ENCODE peak calls at places on chromosomes 16 and 17, in seven cellular contexts. A is SK-N-SH, M is OCI-LY7, D is GM23338, W is A549, O is neuronal stem cell, N is K562. T is an unnamed sample.

GRCh38 chr17:70848785-70849184 is 679.5 kb downstream of the KCNJ2 start:
- DNase-seq in A (no peak), M (no peak), D (no peak), W (no peak), O (no peak), N (no peak), T (peak; percentile 74)

GRCh38 chr17:7080445-7081041 is 492 bp upstream of the CLEC10A start:
- DNase-seq in A (no peak), M (no peak), D (no peak), W (no peak), O (no peak), N (no peak), T (no peak)

GRCh38 chr17:2050246-2050866 is 4.5 kb upstream of the HIC1 start:
- DNase-seq in A (peak; percentile 94), M (peak; percentile 37), D (peak; percentile 74), W (peak; percentile 85), O (peak; percentile 76), N (peak; percentile 83), T (peak; percentile 45)

GRCh38 chr16:57684626-57685358 is 9.8 kb upstream of the DRC7 start:
- DNase-seq in A (no peak), M (no peak), D (no peak), W (no peak), O (no peak), N (no peak), T (no peak)

GRCh38 chr16:65309294-65309850 is 187.5 kb upstream of the CDH11 start:
- DNase-seq in A (peak; percentile 15), M (no peak), D (no peak), W (no peak), O (no peak), N (no peak), T (no peak)

GRCh38 chr17:40611840-40612509 is 35.6 kb downstream of the SMARCE1 start:
- DNase-seq in A (no peak), M (no peak), D (no peak), W (no peak), O (no peak), N (no peak), T (no peak)

GRCh38 chr17:7903154-7904103 is 12.7 kb downstream of the RNF227 start:
- DNase-seq in A (no peak), M (no peak), D (no peak), W (no peak), O (no peak), N (no peak), T (peak; percentile 19)

GRCh38 chr16:86355114-86355513 is 155.2 kb upstream of the FOXF1 start:
- DNase-seq in A (no peak), M (no peak), D (no peak), W (no peak), O (no peak), N (no peak), T (no peak)

GRCh38 chr17:16463341-16464000 is 28.5 kb downstream of the LRRC75A start:
- DNase-seq in A (peak; percentile 95), M (no peak), D (peak; percentile 66), W (peak; percentile 62), O (no peak), N (no peak), T (peak; percentile 28)

GRCh38 chr17:14204084-14204483 is 32.6 kb downstream of the CDRT15 start:
- DNase-seq in A (no peak), M (no peak), D (no peak), W (no peak), O (no peak), N (peak; percentile 36), T (no peak)

GRCh38 chr17:60108712-60109111 is 30.0 kb upstream of the HEATR6 start:
- DNase-seq in A (no peak), M (no peak), D (no peak), W (no peak), O (no peak), N (no peak), T (no peak)

DNA sequence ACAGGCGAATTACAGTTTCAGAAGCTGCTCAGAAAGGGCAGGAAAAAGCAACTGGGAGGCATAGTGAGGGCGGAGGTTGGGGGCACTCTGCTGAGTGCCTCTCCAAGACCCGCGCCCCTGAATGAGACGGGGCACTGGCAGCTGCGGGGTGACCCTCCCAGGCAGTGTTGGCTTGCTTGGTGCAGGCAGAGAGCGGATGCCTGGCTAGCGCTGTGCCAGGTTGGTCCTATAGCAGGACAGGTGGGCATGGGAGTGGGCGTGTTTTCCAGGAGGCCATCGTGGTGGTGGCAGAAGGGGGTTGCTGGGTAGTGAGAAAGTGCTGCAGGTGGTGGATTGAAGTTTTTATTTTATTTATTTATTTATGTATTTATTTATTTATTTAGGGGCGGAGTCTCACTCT is 16.0 kb upstream of the SBK1 start:
- DNase-seq in A (no peak), M (no peak), D (no peak), W (no peak), O (no peak), N (no peak), T (no peak)
- H3K4me2 ChIP-seq in A (no peak overlapping the region), M (no peak overlapping the region), D (no peak overlapping the region), W (no peak overlapping the region), O (no peak overlapping the region), N (no peak overlapping the region), T (no peak overlapping the region)

GRCh38 chr17:57442401-57442823 is 186.1 kb downstream of the MSI2 start:
- DNase-seq in A (no peak), M (no peak), D (no peak), W (no peak), O (no peak), N (no peak), T (no peak)
- H3K4me2 ChIP-seq in A (no peak overlapping the region), M (peak overlapping the region; percentile 59), D (no peak overlapping the region), W (no peak overlapping the region), O (no peak overlapping the region), N (no peak overlapping the region), T (no peak overlapping the region)

GRCh38 chr17:72361892-72362291 is 241.1 kb downstream of the SOX9 start:
- DNase-seq in A (no peak), M (no peak), D (no peak), W (no peak), O (no peak), N (no peak), T (peak; percentile 74)

GRCh38 chr17:72363336-72363620 is 242.5 kb downstream of the SOX9 start:
- DNase-seq in A (peak; percentile 83), M (no peak), D (no peak), W (no peak), O (no peak), N (no peak), T (no peak)

GRCh38 chr17:72360386-72360940 is 239.6 kb downstream of the SOX9 start:
- DNase-seq in A (no peak), M (no peak), D (no peak), W (no peak), O (no peak), N (no peak), T (no peak)

GRCh38 chr17:72359811-72360210 is 239.0 kb downstream of the SOX9 start:
- DNase-seq in A (no peak), M (no peak), D (no peak), W (no peak), O (no peak), N (no peak), T (peak; percentile 25)

GRCh38 chr17:72362466-72363335 is 241.9 kb downstream of the SOX9 start:
- DNase-seq in A (no peak), M (no peak), D (no peak), W (peak; percentile 55), O (no peak), N (no peak), T (peak; percentile 97)
- H3K4me2 ChIP-seq in A (peak overlapping the region; percentile 25), M (no peak overlapping the region), D (no peak overlapping the region), W (peak overlapping the region; percentile 57), O (no peak overlapping the region), N (no peak overlapping the region), T (peak overlapping the region; percentile 59)

DNA sequence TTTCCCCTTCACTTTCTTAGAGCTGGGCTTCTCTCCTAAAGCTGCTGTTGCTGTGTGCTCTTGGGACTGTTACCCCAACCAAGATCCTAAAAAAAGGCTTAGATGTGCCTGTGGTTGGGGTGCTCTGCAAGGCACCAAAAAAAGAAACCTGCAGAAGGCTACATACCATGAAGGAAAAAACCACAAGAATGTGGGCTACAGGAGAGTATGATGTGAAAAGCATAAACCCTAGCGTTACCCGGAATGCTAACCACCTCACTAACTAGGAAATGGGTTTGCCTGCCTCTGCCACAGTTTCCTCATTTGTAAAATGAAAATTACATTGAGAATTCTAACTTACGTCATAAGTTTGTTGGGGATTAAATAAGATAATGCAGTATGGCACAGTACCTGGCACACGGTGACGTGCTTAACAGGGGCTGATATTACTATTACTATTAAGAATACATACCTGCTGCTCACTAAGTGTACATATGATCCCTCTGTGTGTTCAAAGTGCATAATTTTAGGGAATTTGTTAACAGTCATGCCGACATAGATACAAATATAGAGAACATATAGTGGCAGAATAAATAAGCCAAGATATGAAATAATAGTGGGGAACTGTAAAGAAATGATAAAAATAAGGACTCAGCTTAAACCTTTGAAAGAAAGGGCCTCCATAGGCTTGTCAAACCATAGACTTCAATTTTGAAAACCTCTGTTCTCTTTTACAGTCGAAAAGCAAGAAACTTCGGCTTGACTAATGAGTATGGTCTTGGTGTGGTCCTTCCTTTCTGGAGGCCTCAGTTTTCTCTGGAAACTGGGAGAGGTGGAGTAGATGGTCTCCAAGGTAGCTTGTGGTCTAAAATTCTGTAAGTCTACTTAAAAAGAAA is 177.8 kb upstream of the TBX2 start:
- DNase-seq in A (no peak), M (no peak), D (no peak), W (no peak), O (no peak), N (no peak), T (no peak)
- H3K4me2 ChIP-seq in A (no peak overlapping the region), M (no peak overlapping the region), D (no peak overlapping the region), W (no peak overlapping the region), O (no peak overlapping the region), N (no peak overlapping the region), T (no peak overlapping the region)

GRCh38 chr16:84836234-84836647 is 16.5 kb downstream of the CRISPLD2 start:
- DNase-seq in A (peak; percentile 42), M (no peak), D (peak; percentile 86), W (peak; percentile 39), O (peak; percentile 51), N (no peak), T (peak; percentile 57)
- H3K4me2 ChIP-seq in A (no peak overlapping the region), M (no peak overlapping the region), D (no peak overlapping the region), W (no peak overlapping the region), O (no peak overlapping the region), N (no peak overlapping the region), T (no peak overlapping the region)

GRCh38 chr16:60230666-60231065 is 1496.5 kb upstream of the GOT2 start:
- DNase-seq in A (no peak), M (no peak), D (no peak), W (no peak), O (no peak), N (no peak), T (peak; percentile 34)
- H3K4me2 ChIP-seq in A (no peak overlapping the region), M (no peak overlapping the region), D (no peak overlapping the region), W (peak overlapping the region; percentile 31), O (no peak overlapping the region), N (no peak overlapping the region), T (no peak overlapping the region)

DNA sequence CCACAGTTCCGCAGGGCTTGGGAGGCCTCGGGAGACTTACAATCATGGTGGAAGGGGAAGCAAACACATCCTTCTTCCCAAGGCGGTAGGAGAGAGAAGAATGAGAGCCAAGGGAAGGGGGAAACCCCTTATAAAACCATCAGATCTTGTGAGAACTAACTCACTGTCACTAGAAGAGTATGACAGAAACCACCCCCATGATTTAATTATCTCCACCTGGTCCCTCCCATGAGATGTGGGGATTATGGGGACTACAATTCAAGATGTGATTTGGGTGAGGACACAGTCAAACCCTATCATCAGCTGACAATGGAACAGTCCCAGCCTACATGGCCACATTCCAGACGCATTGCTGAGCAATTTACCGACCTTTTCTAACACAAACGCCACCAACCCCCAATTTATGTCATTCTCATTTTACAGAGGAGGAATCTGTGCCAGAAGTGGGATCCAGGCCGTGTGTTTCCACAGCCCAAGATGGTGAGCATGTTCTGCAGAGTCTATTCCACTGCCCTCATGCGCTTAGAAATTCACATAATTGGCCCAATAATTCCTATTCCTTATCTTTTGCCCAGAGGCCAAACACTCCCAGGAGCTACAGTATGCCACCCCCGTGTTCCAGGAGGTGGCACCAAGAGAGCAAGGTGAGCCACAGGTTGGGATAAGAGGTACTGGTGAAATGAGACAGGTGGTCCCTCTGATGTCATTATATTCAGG is 17.3 kb downstream of the MILR1 start:
- DNase-seq in A (no peak), M (no peak), D (peak; percentile 35), W (no peak), O (no peak), N (no peak), T (no peak)
- H3K4me2 ChIP-seq in A (no peak overlapping the region), M (no peak overlapping the region), D (no peak overlapping the region), W (no peak overlapping the region), O (no peak overlapping the region), N (no peak overlapping the region), T (no peak overlapping the region)